ENCODE peak calls at places on chromosomes 13 and 19, in four cellular contexts. N is HepG2, Q is K562, R is GM12878. B is an unnamed sample.
A peak's percentile ranks its signal among the peaks of the same experiment; 100 is the strongest.

GRCh38 chr19:29232315-29232852 is 19.4 kb upstream of the UQCRFS1 start:
- DNase-seq in N (no peak), Q (no peak), R (no peak), B (no peak)

GRCh38 chr19:18713550-18714117 is 30.2 kb downstream of the CRTC1 start:
- DNase-seq in N (peak; percentile 73), Q (no peak), R (no peak), B (no peak)

GRCh38 chr13:110387451-110388140 is 80.5 kb downstream of the COL4A2 start:
- DNase-seq in N (no peak), Q (no peak), R (no peak), B (peak; percentile 56)

GRCh38 chr13:51923983-51924539 is 62.3 kb downstream of the CCDC70 start:
- DNase-seq in N (peak; percentile 44), Q (peak; percentile 52), R (no peak), B (peak; percentile 46)

GRCh38 chr19:9941236-9941635 is 4.9 kb upstream of the OLFM2 start:
- DNase-seq in N (no peak), Q (no peak), R (no peak), B (no peak)

GRCh38 chr19:46670874-46671273 is 9.9 kb upstream of the DACT3 start:
- DNase-seq in N (no peak), Q (no peak), R (no peak), B (no peak)

GRCh38 chr13:85816413-85816812 is 17.2 kb upstream of the SLITRK6 start:
- DNase-seq in N (no peak), Q (no peak), R (no peak), B (no peak)

GRCh38 chr19:6503407-6504201 is 1.5 kb upstream of the TUBB4A start:
- DNase-seq in N (no peak), Q (peak; percentile 28), R (no peak), B (no peak)

GRCh38 chr19:6738726-6739389 is 622 bp upstream of the TRIP10 start:
- DNase-seq in N (no peak), Q (no peak), R (no peak), B (peak; percentile 62)

GRCh38 chr19:49684983-49685553 is 4.3 kb upstream of the ADM5 start:
- DNase-seq in N (no peak), Q (no peak), R (no peak), B (no peak)

GRCh38 chr19:1471514-1472107 is 7.4 kb downstream of the C19orf25 start:
- DNase-seq in N (no peak), Q (no peak), R (no peak), B (no peak)

GRCh38 chr13:50512602-50513527 is 330.6 kb downstream of the DLEU7 start:
- DNase-seq in N (peak; percentile 47), Q (no peak), R (no peak), B (no peak)

GRCh38 chr13:98143601-98144500 is 957 bp downstream of the FARP1 start:
- DNase-seq in N (no peak), Q (no peak), R (no peak), B (peak; percentile 26)

GRCh38 chr13:21501709-21502108 is 42.6 kb upstream of the ZDHHC20 start:
- DNase-seq in N (peak; percentile 10), Q (no peak), R (no peak), B (peak; percentile 32)

GRCh38 chr13:74641586-74641985 is 507.4 kb upstream of the KLF12 start:
- DNase-seq in N (no peak), Q (no peak), R (no peak), B (no peak)

GRCh38 chr19:52102163-52102562 is 6.6 kb upstream of the ZNF841 start:
- DNase-seq in N (no peak), Q (no peak), R (no peak), B (no peak)

GRCh38 chr13:91572439-91572838 is 174.0 kb downstream of the GPC5 start:
- DNase-seq in N (no peak), Q (no peak), R (no peak), B (no peak)

GRCh38 chr13:98576963-98577822 is at the start of gene STK24:
- DNase-seq in N (peak; percentile 34), Q (peak; percentile 86), R (no peak), B (peak; percentile 64)

GRCh38 chr19:5698635-5699422 is 8.7 kb downstream of the RPL36 start:
- DNase-seq in N (no peak), Q (no peak), R (no peak), B (no peak)

GRCh38 chr13:40243982-40244381 is 422.5 kb downstream of the FOXO1 start:
- DNase-seq in N (no peak), Q (no peak), R (no peak), B (no peak)

GRCh38 chr13:40485611-40486517 is 180.6 kb downstream of the FOXO1 start:
- DNase-seq in N (no peak), Q (no peak), R (no peak), B (no peak)

GRCh38 chr13:76973920-76974617 is 17.8 kb upstream of the CLN5 start:
- DNase-seq in N (no peak), Q (no peak), R (no peak), B (no peak)

GRCh38 chr19:11578342-11579142 is 1.1 kb upstream of the ACP5 start:
- DNase-seq in N (peak; percentile 31), Q (peak; percentile 79), R (no peak), B (peak; percentile 55)

GRCh38 chr13:65889368-65889767 is 1340.8 kb downstream of the PCDH9 start:
- DNase-seq in N (no peak), Q (no peak), R (no peak), B (no peak)
- TF ChIP-seq ETV6 in N (no peak), Q (no peak), R (no peak), B (no peak)

GRCh38 chr13:99941086-99941485 is 30.5 kb downstream of the ZIC5 start:
- DNase-seq in N (peak; percentile 86), Q (no peak), R (no peak), B (no peak)
- TF ChIP-seq MAX in N (no peak), Q (no peak), R (no peak), B (no peak)

GRCh38 chr19:33377586-33378475 is 4.3 kb downstream of the CEBPG start:
- DNase-seq in N (no peak), Q (no peak), R (no peak), B (no peak)
- TF ChIP-seq CREM in N (no peak), Q (no peak), R (no peak), B (no peak)

GRCh38 chr19:2887391-2887914 is 13.3 kb upstream of the ZNF57 start:
- DNase-seq in N (peak; percentile 76), Q (peak; percentile 46), R (no peak), B (no peak)

GRCh38 chr19:2885736-2886135 is 15.0 kb upstream of the ZNF57 start:
- DNase-seq in N (no peak), Q (no peak), R (no peak), B (no peak)

GRCh38 chr19:2888739-2889224 is 11.9 kb upstream of the ZNF57 start:
- DNase-seq in N (no peak), Q (no peak), R (no peak), B (peak; percentile 40)

GRCh38 chr19:2883686-2884439 is 16.7 kb downstream of the ZNF556 start:
- DNase-seq in N (no peak), Q (no peak), R (no peak), B (no peak)
- TF ChIP-seq ETV6 in N (no peak), Q (no peak), R (no peak), B (no peak)

GRCh38 chr19:48103922-48104321 is 6.7 kb downstream of the PLA2G4C start:
- DNase-seq in N (no peak), Q (no peak), R (no peak), B (no peak)

DNA sequence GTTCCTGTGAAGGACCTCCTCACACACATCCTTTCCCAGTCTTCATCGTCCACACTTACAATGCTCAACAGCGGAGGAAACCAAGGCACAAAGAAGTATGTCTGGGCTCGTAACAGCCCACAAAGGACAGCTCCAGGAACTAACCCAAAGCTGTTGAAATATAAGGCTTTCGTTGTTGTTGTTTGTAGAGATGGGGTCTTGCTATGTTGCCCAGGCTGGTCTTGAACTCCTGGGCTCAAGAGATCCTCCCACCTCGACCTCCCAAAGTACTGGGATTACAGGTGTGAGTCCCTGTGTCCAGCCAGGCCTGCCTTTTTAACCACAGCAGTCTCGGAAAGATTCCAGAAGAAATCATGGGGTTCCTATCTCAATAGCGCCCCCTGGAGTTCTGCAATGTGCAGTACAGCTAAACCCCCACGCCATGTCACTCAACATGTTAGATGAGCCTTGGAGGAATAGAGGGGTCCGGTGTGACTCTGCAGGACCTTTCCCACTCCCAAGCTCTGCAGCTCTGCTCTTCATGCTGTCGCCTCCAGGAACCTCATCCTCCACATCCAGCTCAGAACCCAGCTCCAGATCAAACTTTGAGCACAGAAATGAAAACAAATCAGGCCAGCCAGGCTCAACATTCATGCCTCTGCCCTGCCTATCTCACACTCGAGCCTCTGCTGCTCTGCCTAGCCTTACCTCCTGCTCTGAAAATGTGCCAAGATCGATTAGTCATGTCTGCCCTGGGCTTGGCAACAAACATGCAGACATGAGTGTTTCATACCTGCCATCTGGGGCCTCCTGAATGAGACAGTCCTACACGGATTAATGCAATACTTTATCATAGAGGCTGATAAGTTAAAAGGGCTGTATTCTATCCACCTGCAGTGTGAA is 7.5 kb downstream of the PLA2G4C start:
- DNase-seq in N (peak; percentile 53), Q (peak; percentile 82), R (no peak), B (peak; percentile 69)
- TF ChIP-seq MAX in N (no peak), Q (no peak), R (no peak), B (peak; percentile 19)

DNA sequence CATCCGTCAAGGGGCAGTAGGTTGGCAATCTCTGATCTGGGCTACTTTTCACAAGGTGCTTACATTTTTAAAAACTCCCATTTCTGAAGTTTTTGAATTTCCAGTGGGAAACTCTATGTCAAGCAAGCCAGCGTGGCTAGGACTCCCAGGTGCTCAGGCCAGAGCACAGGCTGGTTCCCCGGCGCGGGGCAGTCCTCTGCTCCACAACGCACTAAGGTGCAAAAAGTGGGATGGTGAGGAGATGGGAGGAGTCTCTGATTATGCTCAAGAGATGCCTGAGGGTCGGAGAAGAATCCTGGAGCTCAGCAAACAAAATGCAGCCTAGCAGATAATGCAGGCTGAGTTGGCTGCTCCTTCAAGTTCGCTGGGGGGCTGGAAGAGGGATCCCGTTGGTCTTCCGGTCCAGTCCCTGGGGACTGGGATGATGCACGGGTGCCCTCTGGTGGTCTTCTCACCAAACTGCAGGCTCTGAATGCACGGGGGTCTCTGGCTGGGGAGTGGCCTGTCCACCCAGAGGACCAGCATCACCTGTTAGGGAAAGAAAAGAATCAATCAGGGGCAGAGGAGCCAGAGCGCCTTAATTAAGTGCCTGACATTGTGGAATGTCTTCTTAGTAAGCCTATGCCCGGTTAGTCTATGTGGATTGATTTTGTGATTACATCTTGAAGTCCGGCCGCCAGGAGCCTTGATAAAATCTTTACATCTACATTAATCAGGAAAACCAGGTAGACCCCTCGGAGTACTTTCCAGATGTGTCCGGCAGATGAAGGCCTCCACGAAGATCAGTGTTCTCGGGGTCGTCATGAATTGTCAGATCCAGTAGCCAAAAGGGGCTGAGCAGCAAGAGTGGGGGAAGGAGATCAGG is 244.4 kb upstream of the MAB21L1 start:
- DNase-seq in N (peak; percentile 31), Q (peak; percentile 76), R (no peak), B (peak; percentile 87)
- TF ChIP-seq CREM in N (no peak), Q (no peak), R (no peak), B (no peak)

DNA sequence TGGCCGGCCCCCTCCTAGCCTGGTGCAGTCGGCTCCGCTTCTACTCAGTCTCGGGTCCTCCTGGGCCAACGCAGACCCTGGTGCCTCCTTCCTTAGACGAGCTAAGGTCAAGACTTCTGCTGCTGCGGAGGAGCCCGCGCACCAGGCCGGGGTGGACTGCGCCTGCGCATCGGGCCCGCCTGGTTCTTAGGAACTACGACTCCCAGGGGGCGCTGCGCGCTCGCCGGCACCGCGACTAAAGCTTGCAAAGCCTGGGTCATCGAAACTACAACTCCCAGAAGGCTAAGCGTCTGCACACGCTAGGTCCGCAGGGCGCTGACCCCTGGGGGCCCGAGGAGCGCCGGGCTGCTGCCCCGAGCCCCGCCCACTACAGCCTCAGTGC is at the start of gene ZNF835:
- DNase-seq in N (no peak), Q (no peak), R (no peak), B (no peak)
- TF ChIP-seq ETV6 in N (no peak), Q (no peak), R (no peak), B (no peak)